ENCODE peak calls at places on chromosomes 5 and 9, in eight cellular contexts. W is bronchial epithelial cell, A is K562, T is sigmoid colon, V is heart left ventricle, R is GM06990, O is left ventricle myocardium inferior, U is kidney. F is an unnamed sample.

GRCh38 chr9:113298924-113299770 is 4.0 kb downstream of the RNF183 start:
- DNase-seq in T (no peak), O (no peak), W (no peak), U (no peak), V (no peak), R (no peak), A (peak), F (no peak)

GRCh38 chr5:172010278-172010677 is 3.8 kb upstream of the FBXW11 start:
- DNase-seq in R (no peak), T (no peak), O (no peak), A (no peak), V (no peak), W (no peak), U (no peak), F (no peak)

GRCh38 chr5:124504081-124504916 is 242.1 kb downstream of the ZNF608 start:
- DNase-seq in U (no peak), T (no peak), V (no peak), R (no peak), A (no peak), O (no peak), W (no peak), F (peak)

GRCh38 chr5:558871-559503 is 34.7 kb upstream of the SLC9A3 start:
- DNase-seq in T (peak), U (no peak), R (no peak), V (no peak), A (no peak), W (no peak), O (no peak), F (no peak)

GRCh38 chr5:16550316-16550952 is 66.4 kb downstream of the RETREG1 start:
- DNase-seq in T (no peak), R (no peak), W (peak), V (no peak), O (no peak), A (peak), U (no peak), F (peak)

GRCh38 chr5:115816226-115817042 is at the start of gene CDO1:
- DNase-seq in R (peak), V (peak), O (peak), A (no peak), U (peak), W (no peak), T (peak), F (peak)

GRCh38 chr5:32202394-32202793 is 28.3 kb upstream of the GOLPH3 start:
- DNase-seq in U (no peak), R (no peak), V (no peak), T (no peak), A (no peak), W (no peak), O (no peak), F (no peak)

GRCh38 chr9:137295313-137296213 is 6.5 kb downstream of the NRARP start:
- DNase-seq in R (peak), T (no peak), A (peak), W (no peak), O (no peak), U (peak), V (peak), F (peak)

GRCh38 chr5:177389368-177390169 is 5.3 kb downstream of the SLC34A1 start:
- DNase-seq in R (peak), O (no peak), V (no peak), U (no peak), A (no peak), W (peak), T (no peak), F (peak)

GRCh38 chr5:58459276-58459859 is 518 bp downstream of the PLK2 start:
- DNase-seq in T (peak), R (no peak), V (no peak), W (no peak), O (peak), U (no peak), A (no peak), F (peak)

GRCh38 chr9:114037961-114038723 is 40.0 kb downstream of the AMBP start:
- DNase-seq in A (no peak), W (no peak), T (peak), O (no peak), U (peak), R (no peak), V (no peak), F (no peak)

GRCh38 chr5:139414601-139415121 is 10.8 kb upstream of the SPATA24 start:
- DNase-seq in A (no peak), T (no peak), R (no peak), W (no peak), V (peak), U (no peak), O (no peak), F (no peak)

GRCh38 chr9:4620046-4620765 is 41.9 kb upstream of the PLPP6 start:
- DNase-seq in T (no peak), U (no peak), W (peak), R (no peak), V (no peak), O (no peak), A (no peak), F (no peak)

GRCh38 chr5:669111-669841 is 23.9 kb downstream of the TPPP start:
- DNase-seq in R (no peak), T (peak), U (peak), A (peak), V (peak), W (no peak), O (no peak), F (peak)

GRCh38 chr9:112753725-112754124 is 3.2 kb downstream of the SNX30 start:
- DNase-seq in O (no peak), V (no peak), U (no peak), R (no peak), T (no peak), A (no peak), W (peak), F (no peak)

GRCh38 chr9:129458155-129458661 is 162.7 kb downstream of the C9orf50 start:
- DNase-seq in A (peak), O (no peak), T (peak), R (peak), U (peak), W (no peak), V (no peak), F (peak)

GRCh38 chr5:27312291-27312690 is 273.9 kb upstream of the CDH9 start:
- DNase-seq in O (no peak), U (no peak), V (no peak), T (no peak), W (no peak), R (no peak), A (no peak), F (no peak)

GRCh38 chr5:30040483-30041116 is 1152.9 kb upstream of the CDH6 start:
- DNase-seq in A (peak), O (no peak), U (no peak), W (peak), V (no peak), R (no peak), T (no peak), F (peak)
- TF ChIP-seq CTCF in A (peak), O (peak), U (peak), W (peak), V (peak), R (peak), T (no peak), F (peak)

DNA sequence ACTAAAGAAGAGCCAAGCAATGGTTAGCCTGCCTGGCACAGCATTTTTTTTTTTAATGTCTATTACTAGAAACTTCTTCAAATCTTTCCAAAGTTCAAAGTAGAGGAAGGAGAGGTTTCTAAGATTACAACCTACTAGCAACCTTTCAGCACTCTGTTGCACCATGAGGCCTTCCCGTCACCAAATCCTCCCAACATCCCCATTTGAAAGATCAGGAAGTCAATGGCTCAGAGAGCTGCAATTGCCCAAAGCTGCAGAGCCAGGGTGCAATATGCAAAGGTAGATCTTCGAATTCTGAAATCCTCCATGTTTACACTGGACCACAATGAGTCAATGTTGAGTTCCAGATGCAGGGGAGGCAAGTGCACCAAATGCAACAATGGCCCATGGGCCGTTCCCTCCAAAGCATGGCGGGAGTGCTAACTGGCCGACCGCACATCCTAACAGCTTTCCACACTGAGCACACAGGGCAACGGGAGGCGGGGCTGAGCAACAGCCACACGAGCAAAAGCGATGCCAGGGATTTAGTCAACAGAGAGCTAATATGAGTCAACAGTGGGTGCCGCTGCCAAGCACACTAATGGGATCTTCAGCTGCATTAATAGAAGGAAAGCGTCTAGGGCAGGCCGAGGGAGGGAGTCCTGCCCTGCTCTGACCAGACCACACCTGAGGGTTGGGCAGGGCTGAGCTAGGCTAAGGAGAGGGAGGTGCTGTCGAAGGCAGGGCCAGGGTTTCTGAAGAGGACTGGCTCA is 4.8 kb downstream of the EPB41L4B start:
- DNase-seq in V (peak), O (peak), A (no peak), T (no peak), R (no peak), U (peak), W (peak), F (no peak)
- TF ChIP-seq CTCF in V (no peak), O (no peak), A (no peak), T (no peak), R (no peak), U (no peak), W (peak), F (no peak)

DNA sequence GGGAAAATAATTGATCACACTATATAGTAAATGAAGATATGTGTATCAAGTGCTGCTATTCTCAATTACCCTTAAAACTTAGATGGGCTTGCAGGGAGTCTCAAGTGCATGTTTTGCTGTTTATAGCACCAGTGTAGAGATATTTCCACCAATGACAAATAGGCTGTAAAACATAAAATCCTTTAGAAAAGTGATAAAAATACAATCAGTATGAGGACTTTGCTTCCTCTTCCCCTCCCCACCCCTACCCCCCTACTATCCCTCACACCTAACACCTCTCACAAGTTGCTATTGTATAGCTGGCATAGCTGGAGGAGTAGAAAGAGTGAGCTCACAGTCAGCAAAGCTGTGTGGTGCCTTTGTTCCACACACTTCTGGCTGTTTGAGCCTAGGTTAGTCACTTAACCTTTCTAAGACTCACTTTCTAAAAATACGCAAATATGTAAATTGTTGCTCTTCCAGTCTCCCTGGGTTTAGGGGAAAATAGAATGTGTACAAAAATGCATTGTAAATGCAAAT is 93.1 kb downstream of the PDE4D start:
- DNase-seq in T (no peak), O (no peak), U (no peak), R (no peak), W (no peak), V (no peak), A (no peak), F (no peak)
- TF ChIP-seq CTCF in T (no peak), O (no peak), U (no peak), R (no peak), W (no peak), V (no peak), A (no peak), F (no peak)

GRCh38 chr5:90480699-90481098 is 6.0 kb downstream of the POLR3G start:
- DNase-seq in O (no peak), W (no peak), T (no peak), V (no peak), A (peak), R (no peak), U (no peak), F (no peak)
- TF ChIP-seq CTCF in O (no peak), W (no peak), T (no peak), V (no peak), A (no peak), R (no peak), U (no peak), F (no peak)

DNA sequence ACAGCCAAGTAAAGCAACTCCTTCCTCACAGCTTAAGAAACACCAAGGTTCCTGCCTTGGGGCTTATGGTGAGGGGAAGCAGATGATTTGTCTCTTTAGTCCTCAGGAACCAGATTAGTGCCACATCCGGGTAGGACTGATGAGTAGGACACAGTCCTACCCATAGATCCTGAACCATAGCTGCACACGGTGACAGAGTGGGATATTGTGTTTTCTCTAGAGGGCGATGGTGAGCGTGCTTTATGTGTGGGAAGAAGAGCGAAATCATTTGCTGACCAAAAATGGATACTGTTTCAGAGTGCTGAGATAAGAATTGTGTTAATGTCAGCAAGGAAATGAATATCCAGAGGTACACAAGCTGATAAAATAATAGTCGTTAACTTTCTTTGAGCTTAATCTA is 209.0 kb upstream of the FBXL7 start:
- DNase-seq in T (no peak), R (no peak), V (no peak), O (no peak), A (peak), U (no peak), W (no peak), F (no peak)
- TF ChIP-seq CTCF in T (no peak), R (no peak), V (no peak), O (peak), A (no peak), U (no peak), W (no peak), F (no peak)

GRCh38 chr9:87644659-87645058 is 81.3 kb upstream of the CTSL start:
- DNase-seq in R (no peak), U (no peak), W (no peak), O (no peak), A (no peak), V (no peak), T (no peak), F (no peak)
- TF ChIP-seq CTCF in R (no peak), U (no peak), W (no peak), O (no peak), A (no peak), V (no peak), T (no peak), F (no peak)

DNA sequence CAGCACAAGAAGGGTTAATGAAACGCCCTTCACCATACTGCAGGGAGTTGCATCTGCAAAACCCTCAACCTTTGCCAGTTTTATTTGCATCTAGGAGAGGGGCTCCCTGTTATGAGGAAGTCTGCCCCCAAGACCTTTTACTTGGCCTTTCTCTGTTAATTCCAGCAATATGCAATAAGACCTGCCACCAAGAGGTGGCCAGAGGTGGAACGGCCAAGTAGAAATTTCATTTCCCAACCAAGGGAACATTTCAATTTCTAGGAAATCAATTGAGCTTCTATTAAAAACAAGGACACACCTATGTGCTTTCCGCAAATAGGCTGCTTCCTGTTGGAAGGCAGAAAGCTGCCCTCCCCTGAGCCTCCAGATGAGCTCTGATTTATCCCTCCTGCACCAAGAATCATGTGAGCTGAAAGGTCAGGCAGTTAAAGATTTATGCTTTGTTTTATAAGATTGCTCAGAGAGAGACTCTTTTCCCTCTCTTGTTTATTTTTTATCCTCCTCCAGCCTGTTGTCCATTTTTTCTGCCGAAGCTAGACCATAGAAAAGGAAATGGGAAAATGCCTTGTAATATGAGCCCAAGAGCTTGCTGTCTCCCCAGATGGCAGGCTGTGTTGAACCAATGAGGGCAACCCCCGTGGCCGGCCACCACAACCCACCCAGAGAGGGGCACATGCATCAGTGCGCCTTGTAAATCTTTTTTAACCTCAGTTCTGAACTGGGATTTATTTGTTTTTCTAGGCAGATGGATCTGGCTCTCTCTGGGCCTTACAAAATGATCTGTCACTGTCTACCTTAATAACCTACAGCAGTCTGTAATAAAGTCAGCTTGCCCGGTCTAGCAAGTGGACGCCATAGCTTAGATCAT is 572.8 kb downstream of the TLE1 start:
- DNase-seq in V (no peak), A (no peak), R (no peak), U (no peak), T (no peak), O (no peak), W (no peak), F (no peak)
- TF ChIP-seq CTCF in V (no peak), A (no peak), R (no peak), U (no peak), T (no peak), O (no peak), W (no peak), F (no peak)

GRCh38 chr9:130692365-130692764 is 1.2 kb upstream of the EXOSC2 start:
- DNase-seq in V (peak), A (no peak), O (no peak), R (no peak), T (no peak), U (peak), W (no peak), F (no peak)
- TF ChIP-seq CTCF in V (no peak), A (peak), O (peak), R (peak), T (no peak), U (no peak), W (peak), F (no peak)

DNA sequence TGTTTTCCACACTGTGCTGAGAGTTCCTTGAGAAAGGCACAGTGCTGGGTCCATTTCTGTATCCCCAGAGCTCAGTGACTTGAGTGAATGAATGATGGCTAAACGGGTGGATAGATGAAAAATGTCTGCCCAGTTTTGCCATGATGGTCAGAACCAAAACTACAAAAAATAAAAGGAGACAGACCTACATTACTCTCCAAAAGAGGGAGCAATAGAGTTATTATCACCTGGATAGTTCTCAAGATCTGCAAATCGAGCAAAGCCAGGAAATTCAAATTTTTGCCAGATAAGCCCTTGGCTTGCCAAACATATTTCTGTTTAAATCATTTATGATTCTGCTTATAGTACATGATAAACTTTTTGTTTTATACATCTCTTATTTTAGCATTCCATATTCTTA is 214.2 kb upstream of the ZNF462 start:
- DNase-seq in R (no peak), U (no peak), V (no peak), T (no peak), A (no peak), W (peak), O (no peak), F (no peak)
- TF ChIP-seq CTCF in R (no peak), U (peak), V (no peak), T (no peak), A (no peak), W (peak), O (peak), F (no peak)

DNA sequence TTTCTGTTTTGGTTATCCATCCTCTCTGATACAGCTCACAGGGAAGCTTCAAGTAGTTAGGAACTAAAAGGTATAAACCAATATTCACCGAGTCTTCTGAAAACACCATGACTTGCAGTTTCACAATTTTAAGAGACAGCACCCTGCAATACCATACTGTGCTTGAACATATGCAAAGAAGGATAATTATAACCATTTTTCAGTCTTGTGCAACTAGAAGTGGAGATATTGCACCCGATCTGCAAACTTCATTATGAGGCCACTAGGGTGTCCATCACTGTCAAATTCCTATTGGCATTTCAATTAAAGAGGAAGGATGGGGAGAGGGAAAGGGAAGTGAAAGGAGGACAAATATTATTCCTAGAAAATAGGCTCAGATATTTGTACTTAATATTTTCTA is 32.4 kb upstream of the CEP120 start:
- DNase-seq in A (no peak), V (no peak), O (no peak), T (no peak), U (no peak), W (no peak), R (no peak), F (peak)
- TF ChIP-seq CTCF in A (no peak), V (no peak), O (peak), T (no peak), U (no peak), W (no peak), R (peak), F (no peak)

F was measured in GM20000.